ENCODE peak calls at places on chromosome 19, in nine cellular contexts. One of them, this sample, is unnamed.

GRCh38 chr19:30148039-30148438 is 206.0 kb downstream of the URI1 start:
- DNase-seq in upper lobe of left lung: no peak
- DNase-seq in Panc1: no peak
- DNase-seq in effector memory CD4-positive, alpha-beta T cell: no peak
- DNase-seq in right cardiac atrium: no peak
- DNase-seq in H9: no peak
- DNase-seq in mucosa of descending colon: no peak
- DNase-seq in adrenal gland: no peak
- DNase-seq in fibroblast of lung: no peak
- DNase-seq in this sample: no peak

GRCh38 chr19:45900661-45901431 is 1.6 kb downstream of the MYPOP start:
- DNase-seq in upper lobe of left lung: no peak
- DNase-seq in Panc1: no peak
- DNase-seq in effector memory CD4-positive, alpha-beta T cell: no peak
- DNase-seq in right cardiac atrium: no peak
- DNase-seq in H9: peak; percentile 38
- DNase-seq in mucosa of descending colon: no peak
- DNase-seq in adrenal gland: no peak
- DNase-seq in fibroblast of lung: no peak
- DNase-seq in this sample: no peak

GRCh38 chr19:53877361-53877766 is 4.6 kb upstream of the PRKCG start:
- DNase-seq in upper lobe of left lung: no peak
- DNase-seq in Panc1: no peak
- DNase-seq in effector memory CD4-positive, alpha-beta T cell: no peak
- DNase-seq in right cardiac atrium: no peak
- DNase-seq in H9: no peak
- DNase-seq in mucosa of descending colon: no peak
- DNase-seq in adrenal gland: no peak
- DNase-seq in fibroblast of lung: peak; percentile 22
- DNase-seq in this sample: peak; percentile 78

GRCh38 chr19:31284621-31285020 is 64.6 kb downstream of the TSHZ3 start:
- DNase-seq in upper lobe of left lung: no peak
- DNase-seq in Panc1: no peak
- DNase-seq in effector memory CD4-positive, alpha-beta T cell: no peak
- DNase-seq in right cardiac atrium: no peak
- DNase-seq in H9: no peak
- DNase-seq in mucosa of descending colon: no peak
- DNase-seq in adrenal gland: no peak
- DNase-seq in fibroblast of lung: no peak
- DNase-seq in this sample: no peak

GRCh38 chr19:53019684-53020083 is 6.0 kb downstream of the ERVV-1 start:
- DNase-seq in upper lobe of left lung: no peak
- DNase-seq in Panc1: no peak
- DNase-seq in effector memory CD4-positive, alpha-beta T cell: no peak
- DNase-seq in right cardiac atrium: no peak
- DNase-seq in H9: peak; percentile 86
- DNase-seq in mucosa of descending colon: no peak
- DNase-seq in adrenal gland: peak; percentile 51
- DNase-seq in fibroblast of lung: no peak
- DNase-seq in this sample: peak; percentile 1

GRCh38 chr19:23075031-23075733 is 41.6 kb upstream of the ZNF730 start:
- DNase-seq in upper lobe of left lung: peak; percentile 84
- DNase-seq in Panc1: no peak
- DNase-seq in effector memory CD4-positive, alpha-beta T cell: no peak
- DNase-seq in right cardiac atrium: peak; percentile 78
- DNase-seq in H9: peak; percentile 97
- DNase-seq in mucosa of descending colon: peak; percentile 54
- DNase-seq in adrenal gland: peak; percentile 58
- DNase-seq in fibroblast of lung: peak; percentile 80
- DNase-seq in this sample: no peak

GRCh38 chr19:51702103-51702753 is 9.1 kb downstream of the SPACA6 start:
- DNase-seq in upper lobe of left lung: peak; percentile 94
- DNase-seq in Panc1: no peak
- DNase-seq in effector memory CD4-positive, alpha-beta T cell: peak; percentile 30
- DNase-seq in right cardiac atrium: peak; percentile 87
- DNase-seq in H9: peak; percentile 92
- DNase-seq in mucosa of descending colon: peak; percentile 81
- DNase-seq in adrenal gland: peak; percentile 92
- DNase-seq in fibroblast of lung: peak; percentile 39
- DNase-seq in this sample: no peak

GRCh38 chr19:11047856-11048255 is 41.4 kb upstream of the LDLR start:
- DNase-seq in upper lobe of left lung: no peak
- DNase-seq in Panc1: no peak
- DNase-seq in effector memory CD4-positive, alpha-beta T cell: no peak
- DNase-seq in right cardiac atrium: no peak
- DNase-seq in H9: no peak
- DNase-seq in mucosa of descending colon: no peak
- DNase-seq in adrenal gland: no peak
- DNase-seq in fibroblast of lung: no peak
- DNase-seq in this sample: no peak

GRCh38 chr19:39237200-39238184 is 7.3 kb downstream of the IFNL3 start:
- DNase-seq in upper lobe of left lung: peak; percentile 90
- DNase-seq in Panc1: no peak
- DNase-seq in effector memory CD4-positive, alpha-beta T cell: no peak
- DNase-seq in right cardiac atrium: no peak
- DNase-seq in H9: peak; percentile 71
- DNase-seq in mucosa of descending colon: peak; percentile 85
- DNase-seq in adrenal gland: no peak
- DNase-seq in fibroblast of lung: no peak
- DNase-seq in this sample: no peak

GRCh38 chr19:10896851-10897526 is 25.6 kb downstream of the CARM1 start:
- DNase-seq in upper lobe of left lung: no peak
- DNase-seq in Panc1: no peak
- DNase-seq in effector memory CD4-positive, alpha-beta T cell: no peak
- DNase-seq in right cardiac atrium: no peak
- DNase-seq in H9: no peak
- DNase-seq in mucosa of descending colon: no peak
- DNase-seq in adrenal gland: no peak
- DNase-seq in fibroblast of lung: no peak
- DNase-seq in this sample: peak; percentile 70

GRCh38 chr19:48249502-48250014 is 6.2 kb downstream of the CARD8 start:
- DNase-seq in upper lobe of left lung: no peak
- DNase-seq in Panc1: no peak
- DNase-seq in effector memory CD4-positive, alpha-beta T cell: peak; percentile 49
- DNase-seq in right cardiac atrium: peak; percentile 65
- DNase-seq in H9: no peak
- DNase-seq in mucosa of descending colon: peak; percentile 73
- DNase-seq in adrenal gland: peak; percentile 78
- DNase-seq in fibroblast of lung: no peak
- DNase-seq in this sample: peak; percentile 89

GRCh38 chr19:2798733-2799132 is 13.4 kb downstream of the THOP1 start:
- DNase-seq in upper lobe of left lung: peak; percentile 48
- DNase-seq in Panc1: no peak
- DNase-seq in effector memory CD4-positive, alpha-beta T cell: no peak
- DNase-seq in right cardiac atrium: peak; percentile 71
- DNase-seq in H9: no peak
- DNase-seq in mucosa of descending colon: no peak
- DNase-seq in adrenal gland: peak; percentile 87
- DNase-seq in fibroblast of lung: no peak
- DNase-seq in this sample: no peak

GRCh38 chr19:57560049-57560491 is 407 bp upstream of the ZNF550 start:
- DNase-seq in upper lobe of left lung: peak; percentile 63
- DNase-seq in Panc1: no peak
- DNase-seq in effector memory CD4-positive, alpha-beta T cell: no peak
- DNase-seq in right cardiac atrium: peak; percentile 51
- DNase-seq in H9: no peak
- DNase-seq in mucosa of descending colon: peak; percentile 50
- DNase-seq in adrenal gland: no peak
- DNase-seq in fibroblast of lung: peak; percentile 70
- DNase-seq in this sample: no peak

GRCh38 chr19:11373166-11373884 is 1.1 kb upstream of the SWSAP1 start:
- DNase-seq in upper lobe of left lung: no peak
- DNase-seq in Panc1: no peak
- DNase-seq in effector memory CD4-positive, alpha-beta T cell: no peak
- DNase-seq in right cardiac atrium: no peak
- DNase-seq in H9: peak; percentile 74
- DNase-seq in mucosa of descending colon: no peak
- DNase-seq in adrenal gland: peak; percentile 88
- DNase-seq in fibroblast of lung: peak; percentile 36
- DNase-seq in this sample: no peak

GRCh38 chr19:47267350-47267759 is 7.3 kb upstream of the INAFM1 start:
- DNase-seq in upper lobe of left lung: no peak
- DNase-seq in Panc1: no peak
- DNase-seq in effector memory CD4-positive, alpha-beta T cell: no peak
- DNase-seq in right cardiac atrium: no peak
- DNase-seq in H9: no peak
- DNase-seq in mucosa of descending colon: no peak
- DNase-seq in adrenal gland: no peak
- DNase-seq in fibroblast of lung: no peak
- DNase-seq in this sample: no peak

GRCh38 chr19:35992902-35993765 is 1.9 kb upstream of the SDHAF1 start:
- DNase-seq in upper lobe of left lung: no peak
- DNase-seq in Panc1: no peak
- DNase-seq in effector memory CD4-positive, alpha-beta T cell: no peak
- DNase-seq in right cardiac atrium: no peak
- DNase-seq in H9: no peak
- DNase-seq in mucosa of descending colon: no peak
- DNase-seq in adrenal gland: no peak
- DNase-seq in fibroblast of lung: no peak
- DNase-seq in this sample: no peak

GRCh38 chr19:50490991-50491472 is 14.4 kb upstream of the GARIN5A start:
- DNase-seq in upper lobe of left lung: no peak
- DNase-seq in Panc1: no peak
- DNase-seq in effector memory CD4-positive, alpha-beta T cell: no peak
- DNase-seq in right cardiac atrium: no peak
- DNase-seq in H9: peak; percentile 25
- DNase-seq in mucosa of descending colon: no peak
- DNase-seq in adrenal gland: no peak
- DNase-seq in fibroblast of lung: no peak
- DNase-seq in this sample: no peak

GRCh38 chr19:50490411-50490811 is 13.8 kb upstream of the GARIN5A start:
- DNase-seq in upper lobe of left lung: no peak
- DNase-seq in Panc1: no peak
- DNase-seq in effector memory CD4-positive, alpha-beta T cell: no peak
- DNase-seq in right cardiac atrium: no peak
- DNase-seq in H9: peak; percentile 26
- DNase-seq in mucosa of descending colon: no peak
- DNase-seq in adrenal gland: no peak
- DNase-seq in fibroblast of lung: no peak
- DNase-seq in this sample: no peak

GRCh38 chr19:50486823-50487515 is 10.3 kb upstream of the GARIN5A start:
- DNase-seq in upper lobe of left lung: no peak
- DNase-seq in Panc1: no peak
- DNase-seq in effector memory CD4-positive, alpha-beta T cell: no peak
- DNase-seq in right cardiac atrium: no peak
- DNase-seq in H9: peak; percentile 88
- DNase-seq in mucosa of descending colon: no peak
- DNase-seq in adrenal gland: no peak
- DNase-seq in fibroblast of lung: peak; percentile 20
- DNase-seq in this sample: no peak

GRCh38 chr19:50488795-50489194 is 12.1 kb upstream of the GARIN5A start:
- DNase-seq in upper lobe of left lung: no peak
- DNase-seq in Panc1: no peak
- DNase-seq in effector memory CD4-positive, alpha-beta T cell: no peak
- DNase-seq in right cardiac atrium: no peak
- DNase-seq in H9: no peak
- DNase-seq in mucosa of descending colon: no peak
- DNase-seq in adrenal gland: no peak
- DNase-seq in fibroblast of lung: no peak
- DNase-seq in this sample: no peak

GRCh38 chr19:50489461-50490011 is 12.9 kb upstream of the GARIN5A start:
- DNase-seq in upper lobe of left lung: no peak
- DNase-seq in Panc1: no peak
- DNase-seq in effector memory CD4-positive, alpha-beta T cell: no peak
- DNase-seq in right cardiac atrium: no peak
- DNase-seq in H9: peak; percentile 59
- DNase-seq in mucosa of descending colon: no peak
- DNase-seq in adrenal gland: no peak
- DNase-seq in fibroblast of lung: no peak
- DNase-seq in this sample: no peak
- H3K4me1 ChIP-seq in upper lobe of left lung: peaks cover 7% of the 10 kb centered on the region
- H3K4me1 ChIP-seq in Panc1: no peaks in the 10 kb centered on the region
- H3K4me1 ChIP-seq in effector memory CD4-positive, alpha-beta T cell: peaks cover 17% of the 10 kb centered on the region
- H3K4me1 ChIP-seq in right cardiac atrium: peaks cover 5% of the 10 kb centered on the region
- H3K4me1 ChIP-seq in H9: peaks cover 4% of the 10 kb centered on the region
- H3K4me1 ChIP-seq in mucosa of descending colon: no peaks in the 10 kb centered on the region
- H3K4me1 ChIP-seq in adrenal gland: no peaks in the 10 kb centered on the region
- H3K4me1 ChIP-seq in fibroblast of lung: no peaks in the 10 kb centered on the region
- H3K4me1 ChIP-seq in this sample: peaks cover 14% of the 10 kb centered on the region

DNA sequence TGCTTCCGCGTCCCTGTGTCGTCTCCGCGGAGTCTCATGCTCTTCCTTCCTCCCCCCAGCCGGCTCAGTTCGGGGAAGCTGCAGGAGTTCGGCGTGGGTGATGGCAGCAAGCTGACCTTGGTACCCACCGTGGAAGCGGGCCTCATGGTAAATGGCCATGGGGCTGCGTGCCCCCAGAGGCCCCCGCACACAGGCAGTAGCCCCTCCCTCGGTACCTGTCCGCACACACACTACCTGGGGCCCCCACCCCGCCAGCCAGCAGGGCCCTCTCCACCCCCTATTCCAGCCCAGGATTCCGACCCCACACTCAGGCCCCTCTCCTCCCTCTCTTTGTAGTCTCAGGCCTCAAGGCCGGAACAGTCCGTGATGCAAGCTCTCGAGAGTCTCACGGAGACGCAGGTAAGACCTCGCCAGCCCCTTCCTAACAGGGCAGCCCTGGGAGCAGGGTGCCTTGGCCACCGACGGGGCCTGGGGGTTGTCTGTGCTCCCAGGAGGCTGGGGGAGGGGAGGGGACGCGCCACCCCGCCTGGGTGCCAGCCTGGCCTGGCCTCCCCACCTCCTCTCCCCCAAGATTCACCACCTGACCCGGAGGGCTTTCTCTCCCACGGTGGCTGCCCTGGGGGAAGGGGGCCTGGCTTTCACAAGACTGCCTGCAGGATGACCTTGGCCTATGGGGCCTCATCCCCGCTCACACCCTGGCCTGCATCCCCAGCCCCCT is 3.3 kb downstream of the MIDN start:
- DNase-seq in upper lobe of left lung: peak; percentile 90
- DNase-seq in Panc1: no peak
- DNase-seq in effector memory CD4-positive, alpha-beta T cell: peak; percentile 44
- DNase-seq in right cardiac atrium: peak; percentile 78
- DNase-seq in H9: no peak
- DNase-seq in mucosa of descending colon: peak; percentile 92
- DNase-seq in adrenal gland: peak; percentile 76
- DNase-seq in fibroblast of lung: no peak
- DNase-seq in this sample: peak; percentile 60
- H3K4me1 ChIP-seq in upper lobe of left lung: peaks cover 44% of the 10 kb centered on the region
- H3K4me1 ChIP-seq in Panc1: peaks cover 28% of the 10 kb centered on the region
- H3K4me1 ChIP-seq in effector memory CD4-positive, alpha-beta T cell: peaks cover 53% of the 10 kb centered on the region
- H3K4me1 ChIP-seq in right cardiac atrium: peaks cover 15% of the 10 kb centered on the region
- H3K4me1 ChIP-seq in H9: no peaks in the 10 kb centered on the region
- H3K4me1 ChIP-seq in mucosa of descending colon: peaks cover 56% of the 10 kb centered on the region
- H3K4me1 ChIP-seq in adrenal gland: peaks cover 42% of the 10 kb centered on the region
- H3K4me1 ChIP-seq in fibroblast of lung: peaks cover 25% of the 10 kb centered on the region
- H3K4me1 ChIP-seq in this sample: peaks cover 51% of the 10 kb centered on the region

GRCh38 chr19:1261512-1261862 is 7.6 kb upstream of the CIRBP start:
- DNase-seq in upper lobe of left lung: no peak
- DNase-seq in Panc1: no peak
- DNase-seq in effector memory CD4-positive, alpha-beta T cell: no peak
- DNase-seq in right cardiac atrium: peak; percentile 32
- DNase-seq in H9: no peak
- DNase-seq in mucosa of descending colon: no peak
- DNase-seq in adrenal gland: no peak
- DNase-seq in fibroblast of lung: no peak
- DNase-seq in this sample: no peak
- H3K4me1 ChIP-seq in upper lobe of left lung: peaks cover 87% of the 10 kb centered on the region
- H3K4me1 ChIP-seq in Panc1: peaks cover 66% of the 10 kb centered on the region
- H3K4me1 ChIP-seq in effector memory CD4-positive, alpha-beta T cell: peaks cover 63% of the 10 kb centered on the region
- H3K4me1 ChIP-seq in right cardiac atrium: peaks cover 10% of the 10 kb centered on the region
- H3K4me1 ChIP-seq in H9: peaks cover 4% of the 10 kb centered on the region
- H3K4me1 ChIP-seq in mucosa of descending colon: peaks cover 66% of the 10 kb centered on the region
- H3K4me1 ChIP-seq in adrenal gland: peaks cover 60% of the 10 kb centered on the region
- H3K4me1 ChIP-seq in fibroblast of lung: peaks cover 56% of the 10 kb centered on the region
- H3K4me1 ChIP-seq in this sample: peaks cover 68% of the 10 kb centered on the region

GRCh38 chr19:43752287-43752875 is 2.4 kb downstream of the SMG9 start:
- DNase-seq in upper lobe of left lung: no peak
- DNase-seq in Panc1: no peak
- DNase-seq in effector memory CD4-positive, alpha-beta T cell: no peak
- DNase-seq in right cardiac atrium: no peak
- DNase-seq in H9: no peak
- DNase-seq in mucosa of descending colon: no peak
- DNase-seq in adrenal gland: no peak
- DNase-seq in fibroblast of lung: no peak
- DNase-seq in this sample: no peak
- H3K4me1 ChIP-seq in upper lobe of left lung: peaks cover 28% of the 10 kb centered on the region
- H3K4me1 ChIP-seq in Panc1: peaks cover 20% of the 10 kb centered on the region
- H3K4me1 ChIP-seq in effector memory CD4-positive, alpha-beta T cell: peaks cover 23% of the 10 kb centered on the region
- H3K4me1 ChIP-seq in right cardiac atrium: no peaks in the 10 kb centered on the region
- H3K4me1 ChIP-seq in H9: no peaks in the 10 kb centered on the region
- H3K4me1 ChIP-seq in mucosa of descending colon: peaks cover 16% of the 10 kb centered on the region
- H3K4me1 ChIP-seq in adrenal gland: peaks cover 27% of the 10 kb centered on the region
- H3K4me1 ChIP-seq in fibroblast of lung: peaks cover 25% of the 10 kb centered on the region
- H3K4me1 ChIP-seq in this sample: peaks cover 52% of the 10 kb centered on the region

This sample was measured in CD4-positive, CD25-positive, alpha-beta regulatory T cell.